ENCODE peak calls at places on chromosomes 7 and 10, in five cellular contexts. D is EL; K is H4; J is H54; F is effector memory CD8-positive, alpha-beta T cell. Q is an unnamed sample.

GRCh38 chr10:130409931-130410330 is 273.7 kb downstream of the GLRX3 start:
- DNase-seq in K (no peak), F (no peak), D (no peak), J (no peak), Q (no peak)

GRCh38 chr7:123645516-123645915 is 10.2 kb upstream of the LMOD2 start:
- DNase-seq in K (no peak), F (no peak), J (no peak), D (no peak), Q (no peak)

GRCh38 chr10:66252986-66253385 is 672.9 kb upstream of the LRRTM3 start:
- DNase-seq in D (no peak), F (no peak), K (no peak), J (no peak), Q (no peak)

GRCh38 chr10:88946965-88947590 is 5.5 kb downstream of the ACTA2 start:
- DNase-seq in K (no peak), D (no peak), J (no peak), F (no peak), Q (no peak)

GRCh38 chr7:142711722-142712616 is 37.3 kb upstream of the PRSS1 start:
- DNase-seq in K (peak), F (no peak), D (peak), J (no peak), Q (peak)

GRCh38 chr7:14000247-14000646 is 10.8 kb upstream of the ETV1 start:
- DNase-seq in K (no peak), J (no peak), F (no peak), D (no peak), Q (no peak)

GRCh38 chr7:27080844-27081423 is 14.9 kb downstream of the HOXA1 start:
- DNase-seq in J (peak), F (no peak), K (no peak), D (peak), Q (no peak)

GRCh38 chr10:127916826-127917225 is 9.9 kb downstream of the PTPRE start:
- DNase-seq in D (no peak), J (no peak), K (no peak), F (no peak), Q (no peak)

GRCh38 chr10:77560471-77560870 is 77.1 kb downstream of the KCNMA1 start:
- DNase-seq in J (no peak), F (no peak), D (no peak), K (no peak), Q (no peak)

GRCh38 chr10:69807122-69807521 is 5.4 kb downstream of the COL13A1 start:
- DNase-seq in D (peak), F (no peak), K (peak), J (peak), Q (peak)

GRCh38 chr7:94439893-94440381 is 45.2 kb downstream of the COL1A2 start:
- DNase-seq in F (no peak), D (peak), J (no peak), K (no peak), Q (no peak)

GRCh38 chr10:12719365-12719764 is 282.1 kb downstream of the CCDC3 start:
- DNase-seq in D (peak), F (no peak), K (no peak), J (no peak), Q (no peak)

GRCh38 chr10:30704016-30704600 is 74.6 kb upstream of the LYZL2 start:
- DNase-seq in F (no peak), D (no peak), K (no peak), J (no peak), Q (no peak)

GRCh38 chr7:100686822-100687211 is 7.2 kb downstream of the GIGYF1 start:
- DNase-seq in K (no peak), F (no peak), D (no peak), J (no peak), Q (no peak)

GRCh38 chr10:79400567-79401004 is 44.8 kb downstream of the ZCCHC24 start:
- DNase-seq in D (peak), J (no peak), K (no peak), F (peak), Q (peak)